ENCODE peak calls at places on chromosomes 11 and 22, in seven cellular contexts. One of them, this sample, is unnamed.

GRCh38 chr11:45301537-45302246 is 15.6 kb upstream of the SYT13 start:
- DNase-seq in WTC11: no peak
- DNase-seq in CD8-positive, alpha-beta T cell: no peak
- DNase-seq in PC-3: no peak
- DNase-seq in heart left ventricle: no peak
- DNase-seq in GM13977: no peak
- DNase-seq in cardiac fibroblast: no peak
- DNase-seq in this sample: no peak

GRCh38 chr11:8765294-8765693 is 82.7 kb downstream of the RPL27A start:
- DNase-seq in CD8-positive, alpha-beta T cell: no peak
- DNase-seq in PC-3: no peak
- DNase-seq in GM13977: no peak
- DNase-seq in cardiac fibroblast: peak; percentile 60
- DNase-seq in WTC11: no peak
- DNase-seq in heart left ventricle: no peak
- DNase-seq in this sample: no peak

GRCh38 chr22:27585141-27585540 is 216.4 kb downstream of the MN1 start:
- DNase-seq in CD8-positive, alpha-beta T cell: no peak
- DNase-seq in heart left ventricle: no peak
- DNase-seq in cardiac fibroblast: no peak
- DNase-seq in GM13977: no peak
- DNase-seq in WTC11: no peak
- DNase-seq in PC-3: peak; percentile 77
- DNase-seq in this sample: no peak

GRCh38 chr11:17853280-17853679 is 118.7 kb downstream of the KCNC1 start:
- DNase-seq in heart left ventricle: no peak
- DNase-seq in WTC11: no peak
- DNase-seq in PC-3: no peak
- DNase-seq in CD8-positive, alpha-beta T cell: no peak
- DNase-seq in GM13977: no peak
- DNase-seq in cardiac fibroblast: no peak
- DNase-seq in this sample: no peak

GRCh38 chr22:27846910-27847309 is 45.4 kb upstream of the MN1 start:
- DNase-seq in CD8-positive, alpha-beta T cell: no peak
- DNase-seq in cardiac fibroblast: no peak
- DNase-seq in WTC11: no peak
- DNase-seq in GM13977: no peak
- DNase-seq in PC-3: no peak
- DNase-seq in heart left ventricle: no peak
- DNase-seq in this sample: no peak

GRCh38 chr22:22593964-22594656 is 35.0 kb upstream of the PRAME start:
- DNase-seq in heart left ventricle: no peak
- DNase-seq in WTC11: peak; percentile 66
- DNase-seq in PC-3: peak; percentile 66
- DNase-seq in CD8-positive, alpha-beta T cell: peak; percentile 25
- DNase-seq in cardiac fibroblast: peak; percentile 66
- DNase-seq in GM13977: peak; percentile 55
- DNase-seq in this sample: peak; percentile 59

GRCh38 chr22:37228106-37229011 is 15.7 kb downstream of the RAC2 start:
- DNase-seq in heart left ventricle: peak; percentile 56
- DNase-seq in WTC11: no peak
- DNase-seq in PC-3: peak; percentile 73
- DNase-seq in GM13977: no peak
- DNase-seq in CD8-positive, alpha-beta T cell: no peak
- DNase-seq in cardiac fibroblast: peak; percentile 74
- DNase-seq in this sample: no peak

GRCh38 chr22:19554834-19555404 is 30.7 kb upstream of the CLDN5 start:
- DNase-seq in PC-3: peak; percentile 59
- DNase-seq in cardiac fibroblast: peak; percentile 33
- DNase-seq in heart left ventricle: no peak
- DNase-seq in GM13977: no peak
- DNase-seq in WTC11: peak; percentile 74
- DNase-seq in CD8-positive, alpha-beta T cell: no peak
- DNase-seq in this sample: peak; percentile 50

GRCh38 chr11:11211186-11211585 is 141.9 kb downstream of the CSNK2A3 start:
- DNase-seq in WTC11: no peak
- DNase-seq in heart left ventricle: peak; percentile 40
- DNase-seq in CD8-positive, alpha-beta T cell: no peak
- DNase-seq in PC-3: no peak
- DNase-seq in cardiac fibroblast: no peak
- DNase-seq in GM13977: no peak
- DNase-seq in this sample: no peak

GRCh38 chr11:123736769-123737168 is 4.7 kb downstream of the ZNF202 start:
- DNase-seq in CD8-positive, alpha-beta T cell: no peak
- DNase-seq in heart left ventricle: no peak
- DNase-seq in WTC11: no peak
- DNase-seq in PC-3: no peak
- DNase-seq in cardiac fibroblast: no peak
- DNase-seq in GM13977: no peak
- DNase-seq in this sample: no peak

GRCh38 chr11:2590951-2591754 is 108.6 kb downstream of the KCNQ1OT1 start:
- DNase-seq in CD8-positive, alpha-beta T cell: no peak
- DNase-seq in WTC11: peak; percentile 12
- DNase-seq in cardiac fibroblast: no peak
- DNase-seq in PC-3: no peak
- DNase-seq in GM13977: peak; percentile 21
- DNase-seq in heart left ventricle: no peak
- DNase-seq in this sample: no peak

DNA sequence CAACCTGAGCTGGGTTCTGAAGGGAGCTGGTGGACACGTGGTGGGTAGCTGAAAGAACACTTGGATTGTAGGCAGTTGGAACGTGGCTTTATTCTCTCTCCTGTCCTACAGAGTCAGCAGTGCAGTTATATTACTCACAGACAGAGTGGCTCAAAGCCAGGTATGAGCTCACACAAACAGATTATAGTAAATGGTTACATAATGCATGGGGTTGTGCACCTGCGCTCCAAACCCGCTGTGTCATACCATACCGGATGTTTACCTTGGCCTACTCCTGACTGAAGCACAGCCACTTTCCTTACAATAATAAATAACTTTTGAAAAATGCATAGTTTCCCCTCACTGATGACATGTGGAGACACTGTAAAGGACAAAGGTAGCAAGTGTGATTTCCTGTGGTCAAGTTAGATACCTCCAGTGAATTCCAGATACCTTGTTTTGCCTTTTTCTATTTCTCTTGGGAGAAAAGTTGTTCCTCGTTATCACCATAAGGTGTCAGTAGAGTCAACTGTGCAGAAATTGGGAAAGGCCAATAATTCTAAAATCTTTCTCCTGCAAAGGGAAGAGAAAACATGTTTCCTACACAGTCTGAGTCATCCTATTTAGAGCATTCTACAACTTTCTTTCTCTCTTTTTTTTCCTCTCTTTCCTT is 13.5 kb downstream of the MS4A6A start:
- DNase-seq in WTC11: peak; percentile 28
- DNase-seq in GM13977: no peak
- DNase-seq in PC-3: peak; percentile 100
- DNase-seq in CD8-positive, alpha-beta T cell: no peak
- DNase-seq in cardiac fibroblast: peak; percentile 7
- DNase-seq in heart left ventricle: peak; percentile 40
- DNase-seq in this sample: no peak
- TF ChIP-seq CTCF in WTC11: no peak
- TF ChIP-seq CTCF in GM13977: peak; percentile 18
- TF ChIP-seq CTCF in PC-3: peak; percentile 92
- TF ChIP-seq CTCF in CD8-positive, alpha-beta T cell: no peak
- TF ChIP-seq CTCF in cardiac fibroblast: peak; percentile 35
- TF ChIP-seq CTCF in heart left ventricle: peak; percentile 40
- TF ChIP-seq CTCF in this sample: peak; percentile 36

GRCh38 chr11:114556135-114556534 is 3.5 kb downstream of the NXPE1 start:
- DNase-seq in GM13977: no peak
- DNase-seq in CD8-positive, alpha-beta T cell: no peak
- DNase-seq in cardiac fibroblast: no peak
- DNase-seq in WTC11: no peak
- DNase-seq in heart left ventricle: no peak
- DNase-seq in PC-3: no peak
- DNase-seq in this sample: no peak

GRCh38 chr11:114551060-114551459 is 8.6 kb downstream of the NXPE1 start:
- DNase-seq in CD8-positive, alpha-beta T cell: no peak
- DNase-seq in PC-3: no peak
- DNase-seq in GM13977: no peak
- DNase-seq in WTC11: no peak
- DNase-seq in heart left ventricle: no peak
- DNase-seq in cardiac fibroblast: no peak
- DNase-seq in this sample: no peak

DNA sequence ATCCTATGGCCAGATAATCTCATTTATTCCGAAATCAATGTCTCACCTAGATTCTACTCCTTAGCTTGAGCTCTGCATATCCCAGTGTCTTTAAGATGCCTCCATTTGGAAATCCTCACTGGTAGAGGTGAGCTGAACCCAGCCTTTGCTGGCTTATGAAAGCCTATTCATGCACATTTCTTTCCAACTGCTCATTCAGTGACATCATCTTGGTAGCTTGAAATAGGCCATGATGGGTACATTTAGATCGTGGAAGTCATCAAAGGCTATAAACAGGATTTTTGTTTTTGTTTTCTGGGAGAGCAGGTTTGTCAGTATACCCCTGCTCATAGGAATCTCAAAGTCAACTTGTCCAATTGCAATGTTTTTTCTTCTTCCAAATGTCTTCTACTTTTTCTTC is 6.0 kb downstream of the NXPE1 start:
- DNase-seq in cardiac fibroblast: no peak
- DNase-seq in CD8-positive, alpha-beta T cell: no peak
- DNase-seq in heart left ventricle: no peak
- DNase-seq in GM13977: no peak
- DNase-seq in PC-3: peak; percentile 32
- DNase-seq in WTC11: no peak
- DNase-seq in this sample: no peak
- TF ChIP-seq CTCF in cardiac fibroblast: no peak
- TF ChIP-seq CTCF in CD8-positive, alpha-beta T cell: no peak
- TF ChIP-seq CTCF in heart left ventricle: no peak
- TF ChIP-seq CTCF in GM13977: no peak
- TF ChIP-seq CTCF in PC-3: no peak
- TF ChIP-seq CTCF in WTC11: no peak
- TF ChIP-seq CTCF in this sample: no peak

GRCh38 chr11:120240866-120241265 is 926 bp downstream of the POU2F3 start:
- DNase-seq in WTC11: no peak
- DNase-seq in CD8-positive, alpha-beta T cell: no peak
- DNase-seq in PC-3: no peak
- DNase-seq in GM13977: no peak
- DNase-seq in heart left ventricle: no peak
- DNase-seq in cardiac fibroblast: no peak
- DNase-seq in this sample: no peak

GRCh38 chr11:120243221-120243620 is 3.3 kb downstream of the POU2F3 start:
- DNase-seq in WTC11: no peak
- DNase-seq in cardiac fibroblast: no peak
- DNase-seq in CD8-positive, alpha-beta T cell: no peak
- DNase-seq in PC-3: no peak
- DNase-seq in heart left ventricle: no peak
- DNase-seq in GM13977: peak; percentile 15
- DNase-seq in this sample: no peak

GRCh38 chr11:120241277-120241676 is 1.3 kb downstream of the POU2F3 start:
- DNase-seq in GM13977: no peak
- DNase-seq in CD8-positive, alpha-beta T cell: no peak
- DNase-seq in heart left ventricle: no peak
- DNase-seq in cardiac fibroblast: no peak
- DNase-seq in WTC11: no peak
- DNase-seq in PC-3: no peak
- DNase-seq in this sample: no peak

GRCh38 chr11:120238968-120239620 is 846 bp upstream of the POU2F3 start:
- DNase-seq in cardiac fibroblast: no peak
- DNase-seq in PC-3: no peak
- DNase-seq in CD8-positive, alpha-beta T cell: no peak
- DNase-seq in WTC11: no peak
- DNase-seq in heart left ventricle: no peak
- DNase-seq in GM13977: no peak
- DNase-seq in this sample: no peak

DNA sequence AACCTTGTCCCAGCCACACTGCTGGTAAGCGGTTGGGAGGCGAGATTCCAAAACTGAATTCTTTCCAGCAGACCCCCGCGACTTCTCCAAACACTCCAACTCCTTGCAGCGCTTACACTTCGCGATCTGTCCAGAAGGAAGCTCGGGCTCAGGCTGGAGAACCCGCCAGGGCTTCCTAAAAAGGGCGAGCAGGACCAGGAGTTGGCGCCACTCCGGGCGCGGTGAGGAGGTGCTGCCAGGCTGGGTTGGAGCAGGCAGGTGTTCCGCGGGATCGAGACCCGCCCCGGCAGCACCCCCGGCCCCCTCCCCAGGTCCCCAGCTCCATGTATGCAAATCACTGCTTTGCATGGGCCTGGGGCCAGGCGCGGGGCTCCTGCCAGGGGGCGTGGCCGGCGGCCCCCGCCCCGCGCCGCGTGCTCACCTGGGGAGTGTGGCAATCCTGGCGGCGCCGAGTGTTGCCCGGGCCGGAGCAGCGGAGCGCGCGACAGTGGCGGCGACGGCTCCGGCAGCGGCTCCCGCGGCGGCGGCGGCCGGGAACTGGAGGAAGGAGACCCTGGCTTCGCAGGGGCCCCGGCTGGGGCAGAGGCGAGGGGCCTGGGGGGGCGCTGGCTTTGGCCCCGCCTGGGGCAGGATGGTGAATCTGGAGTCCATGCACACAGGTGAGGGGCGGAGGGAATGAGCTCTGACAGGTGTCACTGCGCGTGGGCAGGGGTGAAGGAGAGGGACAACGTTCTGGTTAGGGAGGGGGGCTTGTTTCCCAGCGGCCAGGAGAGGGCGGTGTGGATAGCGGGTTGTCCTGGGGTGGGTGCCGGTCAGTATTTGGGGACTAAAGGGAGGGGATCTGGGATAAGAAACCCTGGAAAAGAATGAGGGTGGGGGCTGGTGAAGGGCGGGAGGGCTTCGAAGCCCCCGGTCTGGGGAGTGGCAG is at the start of gene POU2F3:
- DNase-seq in CD8-positive, alpha-beta T cell: no peak
- DNase-seq in cardiac fibroblast: no peak
- DNase-seq in WTC11: peak; percentile 56
- DNase-seq in PC-3: no peak
- DNase-seq in heart left ventricle: no peak
- DNase-seq in GM13977: peak; percentile 58
- DNase-seq in this sample: no peak
- TF ChIP-seq CTCF in CD8-positive, alpha-beta T cell: no peak
- TF ChIP-seq CTCF in cardiac fibroblast: no peak
- TF ChIP-seq CTCF in WTC11: peak; percentile 19
- TF ChIP-seq CTCF in PC-3: peak; percentile 56
- TF ChIP-seq CTCF in heart left ventricle: no peak
- TF ChIP-seq CTCF in GM13977: peak; percentile 43
- TF ChIP-seq CTCF in this sample: no peak

GRCh38 chr11:132332521-132332920 is 962.1 kb downstream of the NTM start:
- DNase-seq in heart left ventricle: no peak
- DNase-seq in cardiac fibroblast: no peak
- DNase-seq in PC-3: no peak
- DNase-seq in WTC11: peak; percentile 44
- DNase-seq in CD8-positive, alpha-beta T cell: no peak
- DNase-seq in GM13977: no peak
- DNase-seq in this sample: no peak
- TF ChIP-seq CTCF in heart left ventricle: no peak
- TF ChIP-seq CTCF in cardiac fibroblast: no peak
- TF ChIP-seq CTCF in PC-3: no peak
- TF ChIP-seq CTCF in WTC11: no peak
- TF ChIP-seq CTCF in CD8-positive, alpha-beta T cell: no peak
- TF ChIP-seq CTCF in GM13977: no peak
- TF ChIP-seq CTCF in this sample: no peak

DNA sequence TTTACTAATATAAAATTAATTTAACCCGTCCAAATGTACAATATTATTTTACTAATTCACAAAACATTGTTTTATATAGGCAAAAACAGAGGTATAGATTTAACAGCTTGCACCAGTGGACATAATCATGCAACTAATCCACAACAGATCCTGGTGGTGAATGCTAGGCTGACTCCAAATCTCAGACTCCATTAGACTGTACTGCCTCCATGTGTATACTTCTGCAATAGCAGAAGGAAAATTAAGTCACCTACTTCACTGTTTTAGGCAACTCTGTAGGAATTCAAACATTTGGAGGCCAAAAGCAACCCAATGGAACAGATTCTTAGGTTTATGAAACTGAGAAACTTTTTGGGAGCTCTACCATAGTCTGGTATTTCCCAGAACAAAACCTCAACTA is 30.0 kb upstream of the RAB39A start:
- DNase-seq in WTC11: no peak
- DNase-seq in CD8-positive, alpha-beta T cell: no peak
- DNase-seq in cardiac fibroblast: peak; percentile 66
- DNase-seq in heart left ventricle: no peak
- DNase-seq in GM13977: peak; percentile 48
- DNase-seq in PC-3: peak; percentile 81
- DNase-seq in this sample: peak; percentile 6
- TF ChIP-seq CTCF in WTC11: no peak
- TF ChIP-seq CTCF in CD8-positive, alpha-beta T cell: peak; percentile 37
- TF ChIP-seq CTCF in cardiac fibroblast: peak; percentile 63
- TF ChIP-seq CTCF in heart left ventricle: peak; percentile 26
- TF ChIP-seq CTCF in GM13977: peak; percentile 72
- TF ChIP-seq CTCF in PC-3: peak; percentile 94
- TF ChIP-seq CTCF in this sample: peak; percentile 31

This sample was measured in endothelial cell.